ENCODE peak calls at places on chromosomes 11 and 22, in eight cellular contexts. W, D, U, V, K, L, H and O are unnamed samples.

GRCh38 chr11:102664001-102664752 is 39.0 kb upstream of the MMP20 start:
- DNase-seq in D (no peak), K (no peak), U (no peak), V (no peak), W (no peak), L (peak; percentile 30), H (no peak), O (no peak)

GRCh38 chr11:126214446-126215240 is 3.1 kb downstream of the FAM118B start:
- DNase-seq in U (no peak), L (no peak), V (peak; percentile 69), D (no peak), K (no peak), H (no peak), W (no peak), O (peak; percentile 86)

GRCh38 chr22:17217179-17217578 is 2.1 kb downstream of the ADA2 start:
- DNase-seq in D (no peak), K (no peak), W (no peak), H (no peak), U (no peak), L (no peak), V (no peak), O (no peak)

GRCh38 chr11:129141748-129142475 is 50.2 kb downstream of the ARHGAP32 start:
- DNase-seq in D (no peak), L (no peak), H (no peak), V (no peak), U (no peak), W (no peak), K (no peak), O (no peak)

GRCh38 chr11:10488121-10488580 is 33.1 kb downstream of the AMPD3 start:
- DNase-seq in V (peak; percentile 83), K (peak; percentile 11), U (no peak), W (no peak), D (no peak), H (no peak), L (no peak), O (peak; percentile 2)

GRCh38 chr11:84105148-84105547 is 819.0 kb upstream of the CCDC90B start:
- DNase-seq in U (no peak), K (no peak), W (no peak), V (no peak), D (no peak), L (no peak), H (no peak), O (no peak)

GRCh38 chr22:47600281-47600680 is 837.8 kb downstream of the TBC1D22A start:
- DNase-seq in U (peak; percentile 24), K (no peak), D (no peak), V (no peak), H (no peak), W (no peak), L (no peak), O (no peak)

GRCh38 chr11:128565881-128566280 is 21.5 kb downstream of the ETS1 start:
- DNase-seq in D (no peak), H (no peak), L (no peak), W (no peak), K (no peak), U (no peak), V (peak; percentile 71), O (no peak)

GRCh38 chr22:19984201-19984753 is 32.3 kb downstream of the ARVCF start:
- DNase-seq in L (peak; percentile 73), U (peak; percentile 84), V (no peak), H (peak; percentile 59), K (peak; percentile 79), D (peak; percentile 84), W (no peak), O (no peak)

GRCh38 chr11:106087815-106088435 is 10.5 kb downstream of the AASDHPPT start:
- DNase-seq in K (peak; percentile 65), D (peak; percentile 28), V (peak; percentile 82), W (peak; percentile 44), H (peak; percentile 52), U (peak; percentile 71), L (peak; percentile 70), O (peak; percentile 75)

GRCh38 chr11:70494559-70495350 is 96.4 kb downstream of the CTTN start:
- DNase-seq in H (no peak), D (peak; percentile 9), V (no peak), U (peak; percentile 40), W (no peak), K (no peak), L (no peak), O (no peak)

GRCh38 chr11:134566311-134566710 is 154.3 kb upstream of the B3GAT1 start:
- DNase-seq in W (no peak), D (no peak), V (no peak), U (no peak), H (no peak), K (no peak), L (no peak), O (no peak)

GRCh38 chr11:8283510-8284272 is 20.0 kb upstream of the LMO1 start:
- DNase-seq in V (peak; percentile 32), D (no peak), W (no peak), K (no peak), U (peak; percentile 54), H (no peak), L (no peak), O (no peak)

GRCh38 chr11:44574620-44575287 is 9.3 kb downstream of the CD82 start:
- DNase-seq in K (peak; percentile 98), V (no peak), W (no peak), H (no peak), D (no peak), L (no peak), U (no peak), O (no peak)

GRCh38 chr22:39283312-39284141 is 35.9 kb downstream of the RPL3 start:
- DNase-seq in H (peak; percentile 43), K (peak; percentile 26), L (peak; percentile 96), V (peak; percentile 53), D (peak; percentile 84), W (no peak), U (no peak), O (no peak)
- TF ChIP-seq POLR2A in H (no peak), K (no peak), L (peak; percentile 43), V (no peak), D (no peak), W (no peak), U (no peak), O (no peak)

GRCh38 chr11:72227316-72228228 is 3.0 kb downstream of the INPPL1 start:
- DNase-seq in H (peak; percentile 13), L (no peak), V (peak; percentile 42), D (no peak), U (peak; percentile 77), W (peak; percentile 16), K (peak; percentile 47), O (peak; percentile 10)

GRCh38 chr11:72229336-72229924 is 4.9 kb downstream of the INPPL1 start:
- DNase-seq in V (peak; percentile 45), U (no peak), H (peak; percentile 13), W (no peak), K (no peak), D (no peak), L (no peak), O (peak; percentile 10)

GRCh38 chr11:72228844-72229231 is 4.3 kb downstream of the INPPL1 start:
- DNase-seq in H (no peak), U (no peak), K (no peak), L (no peak), D (no peak), W (no peak), V (peak; percentile 37), O (peak; percentile 9)

GRCh38 chr11:72226701-72227100 is 2.1 kb downstream of the INPPL1 start:
- DNase-seq in V (no peak), K (no peak), H (no peak), D (no peak), L (no peak), W (no peak), U (no peak), O (peak; percentile 11)

DNA sequence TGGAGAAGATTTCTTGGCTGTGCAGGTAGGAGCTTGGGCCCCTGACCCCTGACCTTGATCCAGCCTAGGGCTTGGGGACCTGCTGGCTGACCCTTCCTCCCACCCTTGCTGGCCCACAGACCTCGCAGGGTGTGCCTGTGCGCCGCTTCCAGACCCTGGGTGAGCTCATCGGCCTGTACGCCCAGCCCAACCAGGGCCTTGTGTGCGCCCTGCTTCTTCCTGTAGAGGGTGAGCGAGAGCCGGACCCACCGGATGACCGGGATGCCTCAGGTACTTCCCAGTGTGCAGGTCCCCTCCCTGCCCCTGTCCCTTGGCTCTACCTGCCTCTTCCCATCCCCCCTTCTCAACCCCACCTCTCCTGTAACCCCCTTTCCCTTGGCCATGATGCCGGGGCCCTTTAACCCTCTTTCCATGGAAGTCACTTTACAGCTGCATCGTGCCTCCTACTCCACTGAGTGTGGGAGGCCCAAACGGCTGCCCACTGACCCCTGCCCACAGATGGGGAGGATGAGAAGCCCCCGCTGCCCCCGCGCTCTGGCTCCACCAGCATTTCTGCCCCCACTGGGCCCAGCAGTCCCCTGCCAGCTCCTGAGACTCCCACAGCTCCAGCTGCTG is 3.8 kb downstream of the INPPL1 start:
- DNase-seq in H (peak; percentile 17), L (no peak), U (no peak), V (peak; percentile 46), K (no peak), W (peak; percentile 21), D (no peak), O (peak; percentile 13)
- H3K36me3 ChIP-seq in H (no peaks in the 10 kb centered on the region), L (peaks cover 73% of the 10 kb centered on the region), U (peaks cover 51% of the 10 kb centered on the region), V (no peaks in the 10 kb centered on the region), K (peaks cover 65% of the 10 kb centered on the region), W (no peaks in the 10 kb centered on the region), D (peaks cover 61% of the 10 kb centered on the region), O (no peaks in the 10 kb centered on the region)

GRCh38 chr11:47184711-47185304 is 1.4 kb downstream of the PACSIN3 start:
- DNase-seq in L (no peak), U (peak; percentile 81), V (no peak), W (peak; percentile 50), H (no peak), D (peak; percentile 46), K (no peak), O (no peak)

GRCh38 chr11:47185305-47186075 is 744 bp downstream of the PACSIN3 start:
- DNase-seq in D (peak; percentile 91), W (peak; percentile 76), V (no peak), K (peak; percentile 37), L (peak; percentile 30), H (peak; percentile 67), U (peak; percentile 88), O (no peak)

GRCh38 chr11:47186937-47187681 is 875 bp upstream of the PACSIN3 start:
- DNase-seq in V (peak; percentile 68), D (peak; percentile 87), H (peak; percentile 72), W (peak; percentile 64), L (peak; percentile 37), K (peak; percentile 54), U (peak; percentile 89), O (peak; percentile 58)

GRCh38 chr11:47187723-47188122 is 1.5 kb upstream of the PACSIN3 start:
- DNase-seq in L (no peak), V (no peak), U (no peak), H (no peak), K (no peak), D (no peak), W (no peak), O (no peak)

GRCh38 chr11:47186076-47186936 is at the start of gene PACSIN3:
- DNase-seq in H (peak; percentile 66), K (peak; percentile 19), W (peak; percentile 75), D (peak; percentile 59), U (peak; percentile 82), V (peak; percentile 54), L (peak; percentile 64), O (no peak)
- TF ChIP-seq POLR2A in H (peak; percentile 65), K (no peak), W (peak; percentile 23), D (no peak), U (no peak), V (no peak), L (no peak), O (no peak)

DNA sequence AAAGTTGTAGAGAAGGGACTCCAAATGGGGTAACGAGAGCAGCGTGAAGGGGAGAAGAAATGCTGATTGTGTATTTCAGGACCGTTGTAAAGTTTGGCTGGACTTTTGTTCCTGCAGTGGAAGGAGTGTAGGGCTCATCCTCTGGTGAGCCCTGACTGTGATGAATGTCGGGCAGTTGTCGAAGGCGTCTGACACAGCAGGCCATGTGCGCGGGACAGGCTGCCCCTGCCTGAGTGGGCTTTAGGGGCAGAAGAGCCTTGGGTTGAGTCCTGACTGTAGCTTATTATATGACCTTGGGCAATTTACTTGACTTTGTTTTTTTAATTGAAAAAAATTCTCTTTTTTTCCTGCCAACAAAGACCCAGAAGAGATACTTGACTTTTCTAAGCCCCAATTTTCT is 3.1 kb downstream of the TRMU start:
- DNase-seq in L (no peak), W (no peak), K (no peak), D (no peak), H (no peak), U (no peak), V (no peak), O (no peak)
- H3K36me3 ChIP-seq in L (peaks cover 67% of the 10 kb centered on the region), W (no peaks in the 10 kb centered on the region), K (peaks cover 42% of the 10 kb centered on the region), D (peaks cover 60% of the 10 kb centered on the region), H (no peaks in the 10 kb centered on the region), U (peaks cover 20% of the 10 kb centered on the region), V (no peaks in the 10 kb centered on the region), O (no peaks in the 10 kb centered on the region)